ENCODE peak calls at places on chromosomes 5 and 9, in six cellular contexts. One of them, this sample, is unnamed.

GRCh38 chr5:9339206-9339818 is 206.6 kb downstream of the SEMA5A start:
- DNase-seq in HS-5: no peak
- DNase-seq in cardiac septum: no peak
- DNase-seq in NCI-H82: peak; percentile 43
- DNase-seq in NCI-H748 treated with DMSO at 0.1 percent for 48 hours: no peak
- DNase-seq in Right ventricle myocardium superior: no peak
- DNase-seq in this sample: no peak

GRCh38 chr5:144026286-144026685 is 144.2 kb downstream of the YIPF5 start:
- DNase-seq in HS-5: no peak
- DNase-seq in cardiac septum: no peak
- DNase-seq in NCI-H82: no peak
- DNase-seq in NCI-H748 treated with DMSO at 0.1 percent for 48 hours: no peak
- DNase-seq in Right ventricle myocardium superior: no peak
- DNase-seq in this sample: no peak

GRCh38 chr9:115043632-115044031 is 74.3 kb downstream of the TNC start:
- DNase-seq in HS-5: no peak
- DNase-seq in cardiac septum: no peak
- DNase-seq in NCI-H82: no peak
- DNase-seq in NCI-H748 treated with DMSO at 0.1 percent for 48 hours: no peak
- DNase-seq in Right ventricle myocardium superior: no peak
- DNase-seq in this sample: no peak

GRCh38 chr9:93303806-93304573 is 120.1 kb downstream of the WNK2 start:
- DNase-seq in HS-5: no peak
- DNase-seq in cardiac septum: peak; percentile 67
- DNase-seq in NCI-H82: no peak
- DNase-seq in NCI-H748 treated with DMSO at 0.1 percent for 48 hours: no peak
- DNase-seq in Right ventricle myocardium superior: peak; percentile 36
- DNase-seq in this sample: no peak

GRCh38 chr5:137122558-137122957 is 376.6 kb downstream of the SPOCK1 start:
- DNase-seq in HS-5: no peak
- DNase-seq in cardiac septum: no peak
- DNase-seq in NCI-H82: no peak
- DNase-seq in NCI-H748 treated with DMSO at 0.1 percent for 48 hours: peak; percentile 25
- DNase-seq in Right ventricle myocardium superior: no peak
- DNase-seq in this sample: no peak

GRCh38 chr9:86774101-86774500 is 173.2 kb downstream of the GAS1 start:
- DNase-seq in HS-5: no peak
- DNase-seq in cardiac septum: no peak
- DNase-seq in NCI-H82: no peak
- DNase-seq in NCI-H748 treated with DMSO at 0.1 percent for 48 hours: no peak
- DNase-seq in Right ventricle myocardium superior: no peak
- DNase-seq in this sample: no peak

GRCh38 chr9:37512439-37512838 is 26.7 kb downstream of the POLR1E start:
- DNase-seq in HS-5: no peak
- DNase-seq in cardiac septum: no peak
- DNase-seq in NCI-H82: no peak
- DNase-seq in NCI-H748 treated with DMSO at 0.1 percent for 48 hours: no peak
- DNase-seq in Right ventricle myocardium superior: no peak
- DNase-seq in this sample: no peak

GRCh38 chr9:91395553-91396470 is 27.8 kb downstream of the NFIL3 start:
- DNase-seq in HS-5: peak; percentile 82
- DNase-seq in cardiac septum: no peak
- DNase-seq in NCI-H82: peak; percentile 79
- DNase-seq in NCI-H748 treated with DMSO at 0.1 percent for 48 hours: no peak
- DNase-seq in Right ventricle myocardium superior: no peak
- DNase-seq in this sample: no peak

GRCh38 chr5:1135696-1136525 is 24.0 kb upstream of the SLC12A7 start:
- DNase-seq in HS-5: no peak
- DNase-seq in cardiac septum: no peak
- DNase-seq in NCI-H82: no peak
- DNase-seq in NCI-H748 treated with DMSO at 0.1 percent for 48 hours: no peak
- DNase-seq in Right ventricle myocardium superior: peak; percentile 40
- DNase-seq in this sample: no peak

GRCh38 chr9:68703672-68704071 is 1.4 kb upstream of the PIP5K1B start:
- DNase-seq in HS-5: no peak
- DNase-seq in cardiac septum: no peak
- DNase-seq in NCI-H82: no peak
- DNase-seq in NCI-H748 treated with DMSO at 0.1 percent for 48 hours: no peak
- DNase-seq in Right ventricle myocardium superior: no peak
- DNase-seq in this sample: no peak

GRCh38 chr9:130147910-130148309 is 24.3 kb upstream of the NCS1 start:
- DNase-seq in HS-5: no peak
- DNase-seq in cardiac septum: no peak
- DNase-seq in NCI-H82: no peak
- DNase-seq in NCI-H748 treated with DMSO at 0.1 percent for 48 hours: no peak
- DNase-seq in Right ventricle myocardium superior: no peak
- DNase-seq in this sample: no peak

GRCh38 chr5:73126381-73126780 is 6.0 kb downstream of the TMEM171 start:
- DNase-seq in HS-5: no peak
- DNase-seq in cardiac septum: no peak
- DNase-seq in NCI-H82: no peak
- DNase-seq in NCI-H748 treated with DMSO at 0.1 percent for 48 hours: no peak
- DNase-seq in Right ventricle myocardium superior: no peak
- DNase-seq in this sample: no peak

GRCh38 chr5:138668451-138668850 is 84.8 kb upstream of the CTNNA1 start:
- DNase-seq in HS-5: no peak
- DNase-seq in cardiac septum: no peak
- DNase-seq in NCI-H82: no peak
- DNase-seq in NCI-H748 treated with DMSO at 0.1 percent for 48 hours: no peak
- DNase-seq in Right ventricle myocardium superior: peak; percentile 77
- DNase-seq in this sample: no peak

GRCh38 chr5:41095324-41096101 is 24.4 kb upstream of the MROH2B start:
- DNase-seq in HS-5: no peak
- DNase-seq in cardiac septum: no peak
- DNase-seq in NCI-H82: no peak
- DNase-seq in NCI-H748 treated with DMSO at 0.1 percent for 48 hours: no peak
- DNase-seq in Right ventricle myocardium superior: no peak
- DNase-seq in this sample: no peak

GRCh38 chr9:118318770-118319443 is 614.7 kb downstream of the TLR4 start:
- DNase-seq in HS-5: no peak
- DNase-seq in cardiac septum: peak; percentile 77
- DNase-seq in NCI-H82: no peak
- DNase-seq in NCI-H748 treated with DMSO at 0.1 percent for 48 hours: no peak
- DNase-seq in Right ventricle myocardium superior: no peak
- DNase-seq in this sample: no peak

GRCh38 chr9:127979333-127980055 is 1.3 kb downstream of the EEIG1 start:
- DNase-seq in HS-5: no peak
- DNase-seq in cardiac septum: no peak
- DNase-seq in NCI-H82: peak; percentile 44
- DNase-seq in NCI-H748 treated with DMSO at 0.1 percent for 48 hours: peak; percentile 56
- DNase-seq in Right ventricle myocardium superior: peak; percentile 67
- DNase-seq in this sample: peak; percentile 65

GRCh38 chr5:16548115-16548514 is 68.7 kb downstream of the RETREG1 start:
- DNase-seq in HS-5: no peak
- DNase-seq in cardiac septum: no peak
- DNase-seq in NCI-H82: no peak
- DNase-seq in NCI-H748 treated with DMSO at 0.1 percent for 48 hours: no peak
- DNase-seq in Right ventricle myocardium superior: no peak
- DNase-seq in this sample: peak; percentile 33

GRCh38 chr9:93451762-93452709 is 551 bp downstream of the FAM120A start:
- DNase-seq in HS-5: no peak
- DNase-seq in cardiac septum: peak; percentile 80
- DNase-seq in NCI-H82: peak; percentile 47
- DNase-seq in NCI-H748 treated with DMSO at 0.1 percent for 48 hours: no peak
- DNase-seq in Right ventricle myocardium superior: peak; percentile 70
- DNase-seq in this sample: peak; percentile 4

GRCh38 chr9:100690438-100690837 is 112.6 kb downstream of the CAVIN4 start:
- DNase-seq in HS-5: no peak
- DNase-seq in cardiac septum: no peak
- DNase-seq in NCI-H82: no peak
- DNase-seq in NCI-H748 treated with DMSO at 0.1 percent for 48 hours: peak; percentile 82
- DNase-seq in Right ventricle myocardium superior: no peak
- DNase-seq in this sample: no peak

GRCh38 chr9:100082786-100083185 is 16.0 kb downstream of the ERP44 start:
- DNase-seq in HS-5: peak; percentile 26
- DNase-seq in cardiac septum: no peak
- DNase-seq in NCI-H82: no peak
- DNase-seq in NCI-H748 treated with DMSO at 0.1 percent for 48 hours: no peak
- DNase-seq in Right ventricle myocardium superior: no peak
- DNase-seq in this sample: no peak

GRCh38 chr5:123868267-123868666 is 356.3 kb downstream of the CSNK1G3 start:
- DNase-seq in HS-5: no peak
- DNase-seq in cardiac septum: no peak
- DNase-seq in NCI-H82: no peak
- DNase-seq in NCI-H748 treated with DMSO at 0.1 percent for 48 hours: no peak
- DNase-seq in Right ventricle myocardium superior: no peak
- DNase-seq in this sample: peak; percentile 3

GRCh38 chr5:42022383-42022782 is 97.3 kb downstream of the FBXO4 start:
- DNase-seq in HS-5: no peak
- DNase-seq in cardiac septum: no peak
- DNase-seq in NCI-H82: no peak
- DNase-seq in NCI-H748 treated with DMSO at 0.1 percent for 48 hours: no peak
- DNase-seq in Right ventricle myocardium superior: no peak
- DNase-seq in this sample: no peak

GRCh38 chr9:71647094-71647591 is 121.2 kb downstream of the CEMIP2 start:
- DNase-seq in HS-5: peak; percentile 53
- DNase-seq in cardiac septum: peak; percentile 92
- DNase-seq in NCI-H82: no peak
- DNase-seq in NCI-H748 treated with DMSO at 0.1 percent for 48 hours: no peak
- DNase-seq in Right ventricle myocardium superior: peak; percentile 86
- DNase-seq in this sample: peak; percentile 1